ENCODE peak calls at places on chromosomes 2 and 18, in five cellular contexts. One of them, this sample, is unnamed.

GRCh38 chr18:22284581-22285230 is 115.3 kb downstream of the GATA6 start:
- DNase-seq in DND-41: no peak
- DNase-seq in IMR-90: no peak
- DNase-seq in K562: no peak
- DNase-seq in neural progenitor cell: no peak
- DNase-seq in this sample: no peak

GRCh38 chr2:151771599-151772358 is 37.5 kb upstream of the NEB start:
- DNase-seq in DND-41: no peak
- DNase-seq in IMR-90: peak
- DNase-seq in K562: no peak
- DNase-seq in neural progenitor cell: no peak
- DNase-seq in this sample: peak

GRCh38 chr2:234808907-234809306 is 142.9 kb upstream of the SH3BP4 start:
- DNase-seq in DND-41: no peak
- DNase-seq in IMR-90: no peak
- DNase-seq in K562: no peak
- DNase-seq in neural progenitor cell: no peak
- DNase-seq in this sample: no peak

GRCh38 chr18:23194969-23195957 is 60.0 kb downstream of the CABLES1 start:
- DNase-seq in DND-41: no peak
- DNase-seq in IMR-90: no peak
- DNase-seq in K562: no peak
- DNase-seq in neural progenitor cell: no peak
- DNase-seq in this sample: no peak

GRCh38 chr2:101803128-101803527 is 105.6 kb downstream of the MAP4K4 start:
- DNase-seq in DND-41: no peak
- DNase-seq in IMR-90: peak
- DNase-seq in K562: no peak
- DNase-seq in neural progenitor cell: no peak
- DNase-seq in this sample: no peak

GRCh38 chr2:231272961-231273360 is 74.5 kb downstream of the ARMC9 start:
- DNase-seq in DND-41: no peak
- DNase-seq in IMR-90: no peak
- DNase-seq in K562: no peak
- DNase-seq in neural progenitor cell: no peak
- DNase-seq in this sample: no peak

GRCh38 chr2:241546771-241547498 is 11.6 kb upstream of the BOK start:
- DNase-seq in DND-41: no peak
- DNase-seq in IMR-90: peak
- DNase-seq in K562: peak
- DNase-seq in neural progenitor cell: peak
- DNase-seq in this sample: no peak

GRCh38 chr2:197266477-197266876 is 44.1 kb downstream of the ANKRD44 start:
- DNase-seq in DND-41: no peak
- DNase-seq in IMR-90: no peak
- DNase-seq in K562: no peak
- DNase-seq in neural progenitor cell: no peak
- DNase-seq in this sample: peak

GRCh38 chr2:217142649-217143266 is 282.9 kb upstream of the TNP1 start:
- DNase-seq in DND-41: peak
- DNase-seq in IMR-90: no peak
- DNase-seq in K562: peak
- DNase-seq in neural progenitor cell: peak
- DNase-seq in this sample: peak

GRCh38 chr2:23850564-23851256 is 76.2 kb downstream of the ATAD2B start:
- DNase-seq in DND-41: no peak
- DNase-seq in IMR-90: no peak
- DNase-seq in K562: no peak
- DNase-seq in neural progenitor cell: no peak
- DNase-seq in this sample: peak

GRCh38 chr2:203310688-203311087 is 17.5 kb upstream of the ABI2 start:
- DNase-seq in DND-41: no peak
- DNase-seq in IMR-90: no peak
- DNase-seq in K562: no peak
- DNase-seq in neural progenitor cell: no peak
- DNase-seq in this sample: no peak

GRCh38 chr2:75258620-75259019 is 59.3 kb upstream of the TACR1 start:
- DNase-seq in DND-41: no peak
- DNase-seq in IMR-90: no peak
- DNase-seq in K562: no peak
- DNase-seq in neural progenitor cell: no peak
- DNase-seq in this sample: no peak

GRCh38 chr2:64945973-64946736 is 43.0 kb upstream of the SLC1A4 start:
- DNase-seq in DND-41: peak
- DNase-seq in IMR-90: peak
- DNase-seq in K562: no peak
- DNase-seq in neural progenitor cell: peak
- DNase-seq in this sample: peak

GRCh38 chr2:186588940-186589732 is 720 bp upstream of the ITGAV start:
- DNase-seq in DND-41: no peak
- DNase-seq in IMR-90: no peak
- DNase-seq in K562: no peak
- DNase-seq in neural progenitor cell: peak
- DNase-seq in this sample: peak

GRCh38 chr2:63880603-63881002 is 38.9 kb downstream of the UGP2 start:
- DNase-seq in DND-41: no peak
- DNase-seq in IMR-90: no peak
- DNase-seq in K562: no peak
- DNase-seq in neural progenitor cell: no peak
- DNase-seq in this sample: no peak

GRCh38 chr2:10124538-10125045 is 2.1 kb downstream of the RRM2 start:
- DNase-seq in DND-41: peak
- DNase-seq in IMR-90: peak
- DNase-seq in K562: peak
- DNase-seq in neural progenitor cell: peak
- DNase-seq in this sample: peak

GRCh38 chr18:76493213-76494107 is 1.6 kb downstream of the ZNF516 start:
- DNase-seq in DND-41: no peak
- DNase-seq in IMR-90: peak
- DNase-seq in K562: peak
- DNase-seq in neural progenitor cell: peak
- DNase-seq in this sample: peak

GRCh38 chr2:43472527-43473194 is 123.2 kb downstream of the THADA start:
- DNase-seq in DND-41: no peak
- DNase-seq in IMR-90: peak
- DNase-seq in K562: no peak
- DNase-seq in neural progenitor cell: no peak
- DNase-seq in this sample: no peak

GRCh38 chr18:22609642-22610041 is 191.9 kb upstream of the CTAGE1 start:
- DNase-seq in DND-41: no peak
- DNase-seq in IMR-90: peak
- DNase-seq in K562: no peak
- DNase-seq in neural progenitor cell: peak
- DNase-seq in this sample: no peak

GRCh38 chr2:127041259-127041970 is 65.5 kb downstream of the BIN1 start:
- DNase-seq in DND-41: no peak
- DNase-seq in IMR-90: no peak
- DNase-seq in K562: no peak
- DNase-seq in neural progenitor cell: no peak
- DNase-seq in this sample: no peak

GRCh38 chr2:170518911-170519310 is 196.2 kb upstream of the SP5 start:
- DNase-seq in DND-41: no peak
- DNase-seq in IMR-90: no peak
- DNase-seq in K562: no peak
- DNase-seq in neural progenitor cell: no peak
- DNase-seq in this sample: no peak

GRCh38 chr2:72412214-72412613 is 264.6 kb upstream of the CYP26B1 start:
- DNase-seq in DND-41: no peak
- DNase-seq in IMR-90: no peak
- DNase-seq in K562: no peak
- DNase-seq in neural progenitor cell: no peak
- DNase-seq in this sample: no peak

GRCh38 chr18:33960393-33960792 is 264.3 kb downstream of the NOL4 start:
- DNase-seq in DND-41: no peak
- DNase-seq in IMR-90: no peak
- DNase-seq in K562: no peak
- DNase-seq in neural progenitor cell: no peak
- DNase-seq in this sample: no peak

GRCh38 chr2:163675389-163675788 is 60.4 kb downstream of the FIGN start:
- DNase-seq in DND-41: no peak
- DNase-seq in IMR-90: no peak
- DNase-seq in K562: no peak
- DNase-seq in neural progenitor cell: no peak
- DNase-seq in this sample: no peak

GRCh38 chr2:118687201-118687600 is 160.2 kb downstream of the EN1 start:
- DNase-seq in DND-41: no peak
- DNase-seq in IMR-90: no peak
- DNase-seq in K562: no peak
- DNase-seq in neural progenitor cell: no peak
- DNase-seq in this sample: no peak

GRCh38 chr2:7458066-7458465 is 540.9 kb downstream of the RNF144A start:
- DNase-seq in DND-41: no peak
- DNase-seq in IMR-90: no peak
- DNase-seq in K562: no peak
- DNase-seq in neural progenitor cell: no peak
- DNase-seq in this sample: no peak

GRCh38 chr2:174254267-174254666 is 5.9 kb upstream of the OLA1 start:
- DNase-seq in DND-41: no peak
- DNase-seq in IMR-90: no peak
- DNase-seq in K562: no peak
- DNase-seq in neural progenitor cell: no peak
- DNase-seq in this sample: no peak

GRCh38 chr2:174263989-174264388 is 15.7 kb upstream of the OLA1 start:
- DNase-seq in DND-41: no peak
- DNase-seq in IMR-90: peak
- DNase-seq in K562: peak
- DNase-seq in neural progenitor cell: no peak
- DNase-seq in this sample: no peak

DNA sequence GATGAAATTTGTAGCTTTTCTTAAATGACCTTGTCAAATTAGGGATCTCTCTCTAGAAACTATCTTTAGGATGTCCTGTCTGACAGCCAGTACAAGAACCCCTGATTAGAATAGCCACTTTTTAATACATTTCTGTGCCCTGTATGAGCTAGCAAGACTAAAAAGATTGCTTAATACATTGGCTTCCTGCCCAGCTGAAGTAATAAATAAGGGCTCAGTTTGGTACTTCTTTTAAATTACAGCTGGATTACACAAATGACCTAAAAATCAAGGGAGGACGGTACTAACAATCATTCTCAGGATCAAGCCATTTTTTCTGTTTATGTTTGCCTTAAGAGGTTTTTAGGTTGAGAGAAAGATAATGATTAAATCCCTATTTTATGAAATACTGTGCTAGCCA is 11.6 kb upstream of the OLA1 start:
- DNase-seq in DND-41: no peak
- DNase-seq in IMR-90: peak
- DNase-seq in K562: no peak
- DNase-seq in neural progenitor cell: no peak
- DNase-seq in this sample: no peak
- H3K4me3 ChIP-seq in DND-41: no peak
- H3K4me3 ChIP-seq in IMR-90: no peak
- H3K4me3 ChIP-seq in K562: no peak
- H3K4me3 ChIP-seq in neural progenitor cell: no peak
- H3K4me3 ChIP-seq in this sample: no peak

GRCh38 chr2:240467659-240468299 is 32.3 kb downstream of the GPC1 start:
- DNase-seq in DND-41: peak
- DNase-seq in IMR-90: no peak
- DNase-seq in K562: no peak
- DNase-seq in neural progenitor cell: no peak
- DNase-seq in this sample: no peak
- TF ChIP-seq CTCF in DND-41: peak
- TF ChIP-seq CTCF in IMR-90: no peak
- TF ChIP-seq CTCF in K562: no peak
- TF ChIP-seq CTCF in neural progenitor cell: no peak
- TF ChIP-seq CTCF in this sample: no peak

GRCh38 chr18:63302647-63303405 is 16.7 kb downstream of the BCL2 start:
- DNase-seq in DND-41: no peak
- DNase-seq in IMR-90: no peak
- DNase-seq in K562: no peak
- DNase-seq in neural progenitor cell: no peak
- DNase-seq in this sample: no peak
- H3K4me3 ChIP-seq in DND-41: no peak
- H3K4me3 ChIP-seq in IMR-90: no peak
- H3K4me3 ChIP-seq in K562: no peak
- H3K4me3 ChIP-seq in neural progenitor cell: no peak
- H3K4me3 ChIP-seq in this sample: peak

GRCh38 chr2:159712194-159712928 is at the start of gene MARCHF7:
- DNase-seq in DND-41: peak
- DNase-seq in IMR-90: peak
- DNase-seq in K562: peak
- DNase-seq in neural progenitor cell: peak
- DNase-seq in this sample: peak
- TF ChIP-seq CTCF in DND-41: peak
- TF ChIP-seq CTCF in IMR-90: peak
- TF ChIP-seq CTCF in K562: peak
- TF ChIP-seq CTCF in neural progenitor cell: peak
- TF ChIP-seq CTCF in this sample: peak

GRCh38 chr18:48942554-48943261 is 8.1 kb downstream of the SMAD7 start:
- DNase-seq in DND-41: no peak
- DNase-seq in IMR-90: peak
- DNase-seq in K562: no peak
- DNase-seq in neural progenitor cell: no peak
- DNase-seq in this sample: no peak
- H3K4me3 ChIP-seq in DND-41: no peak
- H3K4me3 ChIP-seq in IMR-90: no peak
- H3K4me3 ChIP-seq in K562: no peak
- H3K4me3 ChIP-seq in neural progenitor cell: no peak
- H3K4me3 ChIP-seq in this sample: no peak

This sample was measured in GM12865.